ENCODE peak calls at places on chromosomes 11 and 22, in eight cellular contexts. Q, X, P, F, H, N, I and Z are unnamed samples. For H3K9me3, the result is how much of the 10 kb centered on the place peaks cover.

GRCh38 chr11:8087185-8087584 is 6.2 kb downstream of the TUB start:
- DNase-seq in Q (peak), H (no peak), N (no peak), F (no peak), X (no peak), I (no peak), P (no peak), Z (no peak)

GRCh38 chr11:112961751-112962747 is 829 bp downstream of the NCAM1 start:
- DNase-seq in N (no peak), X (no peak), F (peak), I (no peak), H (no peak), P (peak), Q (peak), Z (no peak)

GRCh38 chr11:120209750-120210650 is 832 bp upstream of the OAF start:
- DNase-seq in H (no peak), X (no peak), I (no peak), F (no peak), N (no peak), Q (peak), P (no peak), Z (no peak)

GRCh38 chr11:79493555-79494171 is 52.8 kb upstream of the TENM4 start:
- DNase-seq in P (peak), N (no peak), I (peak), H (peak), F (peak), Q (peak), X (no peak), Z (no peak)

GRCh38 chr11:111417011-111417765 is 38.1 kb upstream of the POU2AF1 start:
- DNase-seq in F (no peak), I (no peak), N (no peak), P (no peak), Q (no peak), H (no peak), X (no peak), Z (no peak)

GRCh38 chr11:65274734-65275682 is 13.2 kb downstream of the POLA2 start:
- DNase-seq in P (peak), X (no peak), I (peak), H (peak), Q (peak), N (no peak), F (peak), Z (no peak)

GRCh38 chr11:89016214-89016613 is 49.6 kb downstream of the GRM5 start:
- DNase-seq in N (no peak), Q (no peak), P (no peak), I (no peak), F (no peak), X (no peak), H (no peak), Z (no peak)

GRCh38 chr11:39361557-39361956 is 2097.9 kb downstream of the LRRC4C start:
- DNase-seq in I (no peak), Q (no peak), F (no peak), X (no peak), P (no peak), N (no peak), H (no peak), Z (no peak)

GRCh38 chr11:1307998-1308744 is 1.3 kb downstream of the TOLLIP start:
- DNase-seq in X (no peak), H (no peak), N (no peak), I (peak), P (no peak), F (no peak), Q (peak), Z (no peak)

GRCh38 chr22:27370281-27370680 is 431.3 kb downstream of the MN1 start:
- DNase-seq in Q (no peak), H (no peak), F (no peak), I (no peak), P (no peak), X (no peak), N (no peak), Z (no peak)

GRCh38 chr11:118930152-118930712 is 4.5 kb upstream of the BCL9L start:
- DNase-seq in F (peak), X (peak), Q (peak), N (peak), P (peak), I (peak), H (peak), Z (peak)

GRCh38 chr11:93034031-93034430 is 64.6 kb downstream of the MTNR1B start:
- DNase-seq in F (no peak), P (no peak), Q (no peak), I (peak), N (no peak), X (no peak), H (no peak), Z (no peak)

GRCh38 chr22:49203863-49204598 is 623.6 kb downstream of the BRD1 start:
- DNase-seq in P (no peak), I (peak), F (no peak), H (peak), N (no peak), X (no peak), Q (no peak), Z (peak)
- H3K9me3 ChIP-seq in P (under half), I (under half), F (under half), H (under half), N (under half), X (under half), Q (under half), Z (under half)

DNA sequence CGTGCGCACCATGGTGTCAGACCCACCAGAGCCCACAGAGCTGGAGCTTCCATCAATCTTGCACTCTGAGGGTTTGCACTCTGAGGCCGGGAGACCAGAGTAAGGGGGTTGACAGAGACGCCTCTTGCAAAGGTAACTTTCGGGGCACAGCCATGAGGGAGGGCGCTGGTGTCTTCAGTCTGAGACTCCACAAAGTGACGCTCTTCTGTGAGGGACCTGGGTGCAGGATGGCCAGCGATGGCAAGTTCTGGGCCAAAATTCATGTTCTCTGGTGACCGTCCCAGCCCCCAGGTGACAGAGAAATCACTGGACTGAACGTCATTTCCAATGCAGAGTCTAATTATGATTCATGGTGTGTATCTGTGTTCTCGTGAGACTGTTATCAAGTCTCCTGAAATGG is 1395.2 kb downstream of the TBC1D22A start:
- DNase-seq in P (no peak), X (no peak), I (no peak), H (no peak), Q (no peak), N (no peak), F (no peak), Z (no peak)
- H3K9me3 ChIP-seq in P (under half), X (under half), I (under half), H (under half), Q (under half), N (under half), F (under half), Z (under half)

GRCh38 chr11:132084433-132084832 is 714.0 kb downstream of the NTM start:
- DNase-seq in Q (no peak), P (no peak), N (no peak), X (no peak), H (no peak), F (no peak), I (no peak), Z (no peak)
- H3K9me3 ChIP-seq in Q (under half), P (under half), N (under half), X (under half), H (under half), F (half or more), I (half or more), Z (under half)

GRCh38 chr22:49356428-49356827 is 471.2 kb downstream of the BRD1 start:
- DNase-seq in P (no peak), N (no peak), X (no peak), H (no peak), F (no peak), I (peak), Q (no peak), Z (no peak)

GRCh38 chr22:49359061-49359460 is 468.6 kb downstream of the BRD1 start:
- DNase-seq in Q (no peak), I (peak), P (no peak), F (no peak), H (no peak), N (no peak), X (no peak), Z (no peak)

GRCh38 chr22:49360746-49361145 is 466.9 kb downstream of the BRD1 start:
- DNase-seq in I (no peak), N (no peak), H (no peak), P (no peak), X (no peak), Q (no peak), F (no peak), Z (no peak)

GRCh38 chr22:49355206-49355920 is 472.3 kb downstream of the BRD1 start:
- DNase-seq in X (no peak), I (peak), F (no peak), H (no peak), Q (no peak), P (no peak), N (no peak), Z (no peak)

DNA sequence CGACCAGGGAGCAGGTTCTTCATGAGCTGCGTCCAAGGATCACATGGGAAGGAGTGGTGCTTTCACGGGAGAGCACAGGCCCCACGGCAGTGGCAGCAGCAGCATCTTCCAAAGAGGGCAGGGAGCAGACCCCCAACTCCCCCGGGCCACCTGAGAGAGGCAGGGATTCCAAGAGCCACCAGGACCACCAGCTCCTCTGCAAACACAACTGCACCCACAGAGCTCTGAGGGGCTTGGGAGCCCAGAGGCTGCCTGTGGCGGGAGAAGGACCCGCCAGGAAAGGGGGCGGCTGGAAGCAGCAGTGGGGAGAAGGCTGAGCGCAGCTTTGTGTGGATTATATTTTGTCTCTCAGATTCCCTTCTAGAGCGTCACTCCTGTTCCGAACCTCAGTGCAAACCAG is 469.6 kb downstream of the BRD1 start:
- DNase-seq in F (no peak), H (no peak), X (no peak), N (no peak), Q (no peak), I (peak), P (no peak), Z (no peak)
- H3K9me3 ChIP-seq in F (under half), H (under half), X (under half), N (under half), Q (under half), I (under half), P (under half), Z (under half)

GRCh38 chr22:47307812-47308211 is 545.4 kb downstream of the TBC1D22A start:
- DNase-seq in Q (no peak), X (no peak), P (no peak), H (no peak), N (no peak), F (no peak), I (no peak), Z (no peak)

GRCh38 chr22:47309946-47310345 is 547.5 kb downstream of the TBC1D22A start:
- DNase-seq in H (no peak), X (no peak), P (no peak), N (no peak), Q (no peak), F (no peak), I (no peak), Z (no peak)

GRCh38 chr22:47308886-47309285 is 546.4 kb downstream of the TBC1D22A start:
- DNase-seq in N (no peak), H (no peak), F (no peak), P (no peak), Q (no peak), I (no peak), X (no peak), Z (no peak)

GRCh38 chr22:47309476-47309875 is 547.0 kb downstream of the TBC1D22A start:
- DNase-seq in F (no peak), N (no peak), X (no peak), I (no peak), H (no peak), P (no peak), Q (no peak), Z (no peak)

DNA sequence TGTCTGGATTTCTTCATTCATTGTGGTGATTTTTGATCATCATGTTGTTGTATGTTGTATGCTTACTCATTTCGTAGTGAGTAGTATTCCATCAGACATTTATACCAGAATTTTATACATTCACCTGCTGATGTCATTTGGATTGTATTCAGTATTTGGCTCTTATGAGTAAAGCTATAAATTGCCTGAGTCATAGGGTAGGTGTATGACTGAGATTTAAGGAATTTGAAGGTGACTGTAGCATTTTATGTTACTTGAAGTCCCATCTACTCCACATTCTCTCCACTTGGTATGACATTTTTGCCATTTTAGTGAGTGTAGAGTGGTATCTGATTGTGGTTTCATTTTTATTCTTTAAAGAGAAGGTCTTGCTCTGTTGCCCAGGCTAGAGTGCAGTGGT is 548.2 kb downstream of the TBC1D22A start:
- DNase-seq in Q (peak), F (no peak), I (no peak), P (no peak), X (no peak), H (no peak), N (no peak), Z (no peak)
- H3K9me3 ChIP-seq in Q (under half), F (under half), I (under half), P (under half), X (under half), H (under half), N (under half), Z (under half)

GRCh38 chr22:47854680-47855079 is 1092.2 kb downstream of the TBC1D22A start:
- DNase-seq in X (no peak), H (peak), N (no peak), Q (no peak), P (no peak), F (no peak), I (no peak), Z (no peak)
- H3K9me3 ChIP-seq in X (under half), H (under half), N (under half), Q (under half), P (under half), F (under half), I (under half), Z (under half)